ENCODE peak calls at places on chromosomes 1 and 21, in five cellular contexts. N is EL, F is germinal center, S is fibroblast of lung, R is adipocyte. X is an unnamed sample.

GRCh38 chr1:195831789-195832188 is 776.5 kb downstream of the KCNT2 start:
- DNase-seq in N (no peak), F (no peak), S (no peak), R (no peak), X (no peak)

GRCh38 chr21:37319551-37319950 is 47.0 kb upstream of the DYRK1A start:
- DNase-seq in N (no peak), F (no peak), S (no peak), R (no peak), X (no peak)

GRCh38 chr1:171313319-171313834 is 606 bp upstream of the FMO4 start:
- DNase-seq in N (no peak), F (peak), S (no peak), R (no peak), X (peak)

GRCh38 chr21:25512095-25513086 is 94.9 kb downstream of the MRPL39 start:
- DNase-seq in N (no peak), F (no peak), S (no peak), R (no peak), X (no peak)

GRCh38 chr1:171582589-171582988 is 39.5 kb upstream of the MYOCOS start:
- DNase-seq in N (no peak), F (no peak), S (no peak), R (no peak), X (no peak)

GRCh38 chr1:183279835-183280234 is 93.8 kb downstream of the LAMC2 start:
- DNase-seq in N (peak), F (no peak), S (peak), R (peak), X (no peak)

GRCh38 chr1:64484651-64485050 is 14.7 kb downstream of the CACHD1 start:
- DNase-seq in N (no peak), F (no peak), S (peak), R (no peak), X (no peak)

GRCh38 chr1:41274827-41275519 is 32.9 kb upstream of the SCMH1 start:
- DNase-seq in N (no peak), F (no peak), S (no peak), R (peak), X (no peak)

GRCh38 chr1:58017641-58018040 is 528.9 kb downstream of the OMA1 start:
- DNase-seq in N (no peak), F (no peak), S (no peak), R (no peak), X (no peak)

GRCh38 chr1:55259906-55260608 is 44.9 kb upstream of the USP24 start:
- DNase-seq in N (no peak), F (peak), S (no peak), R (no peak), X (peak)

GRCh38 chr1:11529763-11530730 is 51.1 kb downstream of the DISP3 start:
- DNase-seq in N (no peak), F (no peak), S (no peak), R (no peak), X (peak)

GRCh38 chr1:61253059-61253735 is 170.8 kb downstream of the NFIA start:
- DNase-seq in N (peak), F (no peak), S (peak), R (no peak), X (no peak)

GRCh38 chr1:12690156-12690555 is 25.8 kb upstream of the AADACL3 start:
- DNase-seq in N (no peak), F (no peak), S (no peak), R (no peak), X (no peak)

GRCh38 chr1:228490120-228491078 is 3.2 kb downstream of the RNF187 start:
- DNase-seq in N (peak), F (no peak), S (no peak), R (peak), X (no peak)

GRCh38 chr21:34091607-34092006 is 18.2 kb downstream of the MRPS6 start:
- DNase-seq in N (no peak), F (no peak), S (no peak), R (no peak), X (no peak)

GRCh38 chr1:17441265-17441992 is 2.0 kb upstream of the RCC2 start:
- DNase-seq in N (no peak), F (no peak), S (peak), R (peak), X (no peak)

GRCh38 chr1:245748246-245748645 is 593.5 kb downstream of the KIF26B start:
- DNase-seq in N (no peak), F (no peak), S (peak), R (no peak), X (no peak)

GRCh38 chr1:3874736-3875135 is 17.5 kb downstream of the DFFB start:
- DNase-seq in N (no peak), F (no peak), S (no peak), R (no peak), X (no peak)

GRCh38 chr1:160575112-160575664 is 4.1 kb downstream of the CD84 start:
- DNase-seq in N (no peak), F (peak), S (no peak), R (no peak), X (peak)

GRCh38 chr1:92934395-92935378 is 26.6 kb downstream of the DIPK1A start:
- DNase-seq in N (peak), F (no peak), S (peak), R (peak), X (no peak)

GRCh38 chr1:167782946-167783345 is 61.2 kb downstream of the MPZL1 start:
- DNase-seq in N (no peak), F (no peak), S (no peak), R (no peak), X (no peak)

GRCh38 chr21:36156339-36156814 is 247 bp upstream of the DOP1B start:
- DNase-seq in N (peak), F (peak), S (peak), R (peak), X (peak)

GRCh38 chr1:116680752-116681151 is 13.2 kb upstream of the IGSF3 start:
- DNase-seq in N (no peak), F (no peak), S (no peak), R (no peak), X (no peak)

GRCh38 chr1:20587639-20588017 is 1.3 kb upstream of the CDA start:
- DNase-seq in N (peak), F (no peak), S (peak), R (no peak), X (no peak)

GRCh38 chr1:224080082-224080774 is 33.7 kb upstream of the FBXO28 start:
- DNase-seq in N (peak), F (no peak), S (peak), R (peak), X (no peak)

GRCh38 chr1:29806646-29807319 is 570.5 kb downstream of the PTPRU start:
- DNase-seq in N (no peak), F (no peak), S (no peak), R (no peak), X (no peak)

GRCh38 chr1:200243042-200243437 is 166.8 kb downstream of the ZNF281 start:
- DNase-seq in N (peak), F (no peak), S (peak), R (peak), X (no peak)

GRCh38 chr1:22702671-22703070 is 8.0 kb upstream of the EPHB2 start:
- DNase-seq in N (no peak), F (no peak), S (no peak), R (no peak), X (no peak)

X was measured in B cell.